ENCODE peak calls at places on chromosomes 6 and 20, in five cellular contexts. A is A549, Q is tibial nerve, C is substantia nigra, S is brain microvascular endothelial cell. N is an unnamed sample.
A peak's percentile ranks its signal among the peaks of the same experiment; 100 is the strongest.

GRCh38 chr6:70369332-70369950 is 43.9 kb upstream of the FAM135A start:
- DNase-seq in A (peak; percentile 62), Q (peak; percentile 60), C (peak; percentile 39), S (peak; percentile 61), N (peak; percentile 70)

GRCh38 chr6:105785412-105785811 is 300.7 kb upstream of the PRDM1 start:
- DNase-seq in A (no peak), Q (no peak), C (no peak), S (no peak), N (no peak)

GRCh38 chr6:3484240-3484639 is 27.4 kb upstream of the SLC22A23 start:
- DNase-seq in A (no peak), Q (no peak), C (no peak), S (peak; percentile 77), N (no peak)

GRCh38 chr20:25280051-25280573 is 32.2 kb downstream of the PYGB start:
- DNase-seq in A (no peak), Q (no peak), C (no peak), S (no peak), N (no peak)

GRCh38 chr20:41145821-41146620 is 8.7 kb downstream of the PLCG1 start:
- DNase-seq in A (no peak), Q (no peak), C (no peak), S (no peak), N (no peak)

GRCh38 chr6:18245642-18246041 is 18.7 kb downstream of the DEK start:
- DNase-seq in A (no peak), Q (no peak), C (no peak), S (no peak), N (no peak)

GRCh38 chr6:168045141-168045691 is 33.8 kb downstream of the FRMD1 start:
- DNase-seq in A (no peak), Q (no peak), C (no peak), S (no peak), N (no peak)

GRCh38 chr6:152316024-152316423 is 321.1 kb downstream of the SYNE1 start:
- DNase-seq in A (no peak), Q (peak; percentile 33), C (no peak), S (peak; percentile 89), N (no peak)

GRCh38 chr6:2576499-2576898 is 174.2 kb downstream of the MYLK4 start:
- DNase-seq in A (no peak), Q (no peak), C (no peak), S (no peak), N (no peak)

GRCh38 chr6:100504786-100505737 is 40.3 kb upstream of the SIM1 start:
- DNase-seq in A (peak; percentile 20), Q (no peak), C (no peak), S (peak; percentile 89), N (no peak)

GRCh38 chr6:168524644-168525043 is 83.7 kb downstream of the SMOC2 start:
- DNase-seq in A (no peak), Q (peak; percentile 33), C (no peak), S (no peak), N (no peak)

GRCh38 chr20:22775256-22775655 is 190.9 kb upstream of the FOXA2 start:
- DNase-seq in A (no peak), Q (no peak), C (no peak), S (no peak), N (no peak)
- H3K27ac ChIP-seq in A (peak overlapping the region; percentile 92), Q (no peak overlapping the region), C (no peak overlapping the region), S (peak overlapping the region; percentile 10), N (no peak overlapping the region)

GRCh38 chr20:6740096-6740495 is 27.4 kb upstream of the BMP2 start:
- DNase-seq in A (no peak), Q (no peak), C (no peak), S (no peak), N (no peak)

GRCh38 chr20:6744805-6745204 is 22.7 kb upstream of the BMP2 start:
- DNase-seq in A (no peak), Q (no peak), C (no peak), S (no peak), N (no peak)

GRCh38 chr20:6739406-6739805 is 28.1 kb upstream of the BMP2 start:
- DNase-seq in A (no peak), Q (no peak), C (no peak), S (no peak), N (no peak)

GRCh38 chr20:6746901-6747609 is 20.4 kb upstream of the BMP2 start:
- DNase-seq in A (peak; percentile 62), Q (no peak), C (no peak), S (peak; percentile 57), N (no peak)

DNA sequence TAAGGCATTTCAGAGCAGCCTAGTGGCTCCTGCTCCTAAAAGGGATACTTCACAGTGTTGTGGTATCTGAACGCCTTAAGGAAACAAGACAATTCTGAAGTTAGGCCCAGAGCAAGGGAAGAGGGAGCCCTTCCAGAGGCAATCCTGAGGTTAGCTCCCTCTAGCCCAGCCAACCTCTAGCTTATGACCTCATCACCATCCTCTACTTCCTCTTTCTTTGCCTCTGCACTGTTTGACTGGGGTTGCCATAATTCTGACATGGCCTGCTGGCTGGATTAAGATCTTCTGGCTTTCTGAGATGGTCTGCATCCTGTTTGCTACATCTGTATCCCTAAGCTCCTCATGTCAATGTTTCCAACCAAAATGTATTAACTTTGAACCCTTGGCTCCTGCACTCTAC is 23.3 kb upstream of the BMP2 start:
- DNase-seq in A (no peak), Q (no peak), C (no peak), S (no peak), N (no peak)
- H3K27ac ChIP-seq in A (no peak overlapping the region), Q (no peak overlapping the region), C (no peak overlapping the region), S (no peak overlapping the region), N (no peak overlapping the region)

DNA sequence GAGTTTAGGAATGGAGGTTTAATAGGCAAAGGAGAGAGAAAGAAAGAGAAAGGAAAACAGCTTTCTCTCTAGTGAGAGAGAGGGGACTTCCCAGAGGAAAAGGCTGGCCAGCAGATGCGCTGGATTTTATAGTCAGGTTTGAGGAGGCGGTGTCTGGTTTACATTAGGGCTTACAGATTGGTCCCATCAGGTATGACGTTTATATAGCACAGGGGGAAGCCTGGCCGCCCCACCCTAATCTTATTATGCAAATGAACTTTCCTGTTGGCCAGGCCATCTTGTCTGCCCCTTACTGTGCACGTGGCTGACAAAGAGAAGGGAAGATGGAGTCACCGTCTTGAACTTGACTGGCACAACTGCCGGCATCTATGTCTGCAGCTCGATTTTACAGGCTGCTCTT is 86.6 kb upstream of the QKI start:
- DNase-seq in A (no peak), Q (no peak), C (no peak), S (no peak), N (no peak)
- H3K27ac ChIP-seq in A (no peak overlapping the region), Q (peak overlapping the region; percentile 87), C (peak overlapping the region; percentile 100), S (no peak overlapping the region), N (no peak overlapping the region)

GRCh38 chr6:4603291-4603690 is 172.9 kb upstream of the CDYL start:
- DNase-seq in A (no peak), Q (peak; percentile 55), C (no peak), S (peak; percentile 79), N (no peak)
- H3K27ac ChIP-seq in A (no peak overlapping the region), Q (no peak overlapping the region), C (no peak overlapping the region), S (peak overlapping the region; percentile 28), N (no peak overlapping the region)

DNA sequence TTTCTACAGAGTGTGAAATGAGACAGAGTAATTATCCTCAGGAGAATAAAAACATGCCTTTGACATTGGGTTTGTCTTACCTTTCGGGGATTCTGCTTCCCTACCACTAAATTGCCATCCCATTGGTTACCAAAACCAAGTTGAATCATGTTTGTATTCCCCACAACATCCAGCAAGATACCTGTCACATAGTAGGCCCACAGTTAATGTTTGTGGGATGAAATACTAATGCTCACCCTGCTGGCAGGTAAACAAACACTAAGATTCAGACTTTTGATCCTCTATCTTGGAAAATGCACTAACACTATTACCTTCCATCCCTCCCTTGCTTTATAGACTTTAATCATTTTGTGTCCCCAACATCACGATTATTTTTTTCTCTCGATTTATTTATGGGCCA is 8.2 kb upstream of the STXBP5 start:
- DNase-seq in A (no peak), Q (no peak), C (no peak), S (no peak), N (no peak)
- H3K27ac ChIP-seq in A (peak overlapping the region; percentile 32), Q (no peak overlapping the region), C (no peak overlapping the region), S (no peak overlapping the region), N (no peak overlapping the region)

GRCh38 chr6:88596801-88597200 is 366.6 kb downstream of the RNGTT start:
- DNase-seq in A (no peak), Q (no peak), C (no peak), S (no peak), N (no peak)
- H3K27ac ChIP-seq in A (no peak overlapping the region), Q (no peak overlapping the region), C (no peak overlapping the region), S (no peak overlapping the region), N (no peak overlapping the region)

DNA sequence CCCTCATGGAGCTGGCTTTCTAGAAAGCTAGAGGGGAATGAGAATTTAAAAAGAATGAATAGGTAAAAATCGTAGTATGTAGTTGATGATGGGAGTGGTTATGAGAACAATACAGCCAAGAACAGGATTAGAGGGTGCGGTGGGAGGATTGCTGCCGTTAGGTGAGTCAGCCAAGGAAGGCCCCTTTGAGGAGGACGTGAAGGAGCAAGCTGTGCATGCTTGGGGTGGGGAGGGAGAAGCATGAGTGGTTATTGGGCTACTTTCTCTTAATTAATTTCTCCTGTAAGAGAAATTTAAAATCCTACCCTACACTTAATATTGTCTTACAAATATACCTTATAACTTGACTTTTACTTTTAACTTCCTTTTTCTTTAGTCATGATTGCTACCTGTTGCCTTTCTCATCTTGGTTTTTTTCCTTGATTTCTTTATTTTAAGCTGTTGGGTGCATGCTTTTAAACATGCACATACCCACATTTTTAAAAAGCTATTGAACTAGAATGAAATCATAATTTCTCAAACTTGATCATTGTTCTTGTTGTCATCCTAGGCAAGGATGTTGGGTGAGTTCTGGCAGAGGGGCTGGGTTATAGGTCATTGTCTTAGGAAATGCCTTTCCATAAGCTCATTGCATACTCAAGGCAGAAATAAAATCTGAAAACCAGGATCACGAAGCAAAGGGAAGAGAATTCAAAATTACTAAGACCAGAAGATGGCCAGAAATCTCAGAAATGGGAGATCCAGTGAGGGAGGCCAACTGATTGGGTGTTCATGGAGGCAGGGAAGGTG is 114.5 kb downstream of the TCP11 start:
- DNase-seq in A (no peak), Q (no peak), C (no peak), S (no peak), N (no peak)
- H3K27ac ChIP-seq in A (no peak overlapping the region), Q (peak overlapping the region; percentile 98), C (peak overlapping the region; percentile 17), S (peak overlapping the region; percentile 14), N (no peak overlapping the region)

GRCh38 chr6:13979284-13980171 is 54.8 kb downstream of the RNF182 start:
- DNase-seq in A (no peak), Q (no peak), C (no peak), S (no peak), N (no peak)
- H3K27ac ChIP-seq in A (no peak overlapping the region), Q (no peak overlapping the region), C (no peak overlapping the region), S (no peak overlapping the region), N (no peak overlapping the region)

DNA sequence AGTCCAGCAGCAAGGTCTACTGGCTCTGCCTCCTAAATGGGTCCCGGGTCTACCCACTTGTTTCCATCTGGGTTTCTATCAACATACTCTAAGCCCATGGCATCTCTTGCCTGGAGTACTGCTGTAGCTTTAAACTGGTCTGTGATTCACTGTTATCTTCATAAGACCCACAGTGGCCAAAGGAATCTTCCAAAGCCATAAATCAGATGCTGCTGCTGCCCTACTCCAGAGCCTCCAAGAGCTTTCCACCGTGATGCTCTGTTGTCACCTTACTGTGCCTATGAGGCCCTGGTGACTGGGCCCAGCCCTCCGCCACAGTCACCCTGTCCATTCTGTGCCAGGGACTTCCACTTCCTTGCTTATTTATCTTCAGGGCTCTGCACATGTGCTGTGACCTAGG is 102.3 kb downstream of the PPP1R14C start:
- DNase-seq in A (no peak), Q (no peak), C (no peak), S (no peak), N (no peak)
- H3K27ac ChIP-seq in A (no peak overlapping the region), Q (no peak overlapping the region), C (no peak overlapping the region), S (no peak overlapping the region), N (no peak overlapping the region)